ENCODE peak calls at places on chromosomes 6 and 20, in five cellular contexts. L is OCI-LY7; K is ovary; G is body of pancreas; W is naive thymus-derived CD4-positive, alpha-beta T cell. J is an unnamed sample. For H3K9me3, the result is how much of the 10 kb centered on the place peaks cover.

GRCh38 chr6:129102741-129103140 is 219.8 kb downstream of the LAMA2 start:
- DNase-seq in L (no peak), K (peak), G (no peak), W (no peak), J (peak)

GRCh38 chr6:44594471-44594870 is 207.0 kb downstream of the CDC5L start:
- DNase-seq in L (no peak), K (no peak), G (no peak), W (no peak), J (no peak)

GRCh38 chr6:2854394-2854982 is 12.8 kb upstream of the SERPINB1 start:
- DNase-seq in L (no peak), K (no peak), G (no peak), W (no peak), J (no peak)

GRCh38 chr6:108115598-108116058 is 41.1 kb upstream of the OSTM1 start:
- DNase-seq in L (no peak), K (peak), G (peak), W (no peak), J (peak)

GRCh38 chr6:146305098-146305497 is 238.5 kb upstream of the RAB32 start:
- DNase-seq in L (no peak), K (no peak), G (no peak), W (no peak), J (no peak)

GRCh38 chr20:62796699-62797491 is 622 bp downstream of the MRGBP start:
- DNase-seq in L (no peak), K (peak), G (peak), W (no peak), J (peak)

GRCh38 chr20:47139934-47140333 is 216.6 kb downstream of the ZMYND8 start:
- DNase-seq in L (no peak), K (no peak), G (no peak), W (no peak), J (no peak)

GRCh38 chr6:157530126-157530525 is 149.1 kb downstream of the ZDHHC14 start:
- DNase-seq in L (no peak), K (no peak), G (no peak), W (no peak), J (no peak)

GRCh38 chr6:135323202-135323668 is 142.1 kb downstream of the MYB start:
- DNase-seq in L (peak), K (no peak), G (no peak), W (no peak), J (no peak)

GRCh38 chr20:9401381-9401780 is 113.0 kb upstream of the LAMP5 start:
- DNase-seq in L (no peak), K (no peak), G (no peak), W (no peak), J (no peak)

GRCh38 chr6:99434702-99435530 is 9.8 kb upstream of the PNISR start:
- DNase-seq in L (peak), K (no peak), G (no peak), W (peak), J (no peak)

GRCh38 chr20:15475483-15475882 is 1097.8 kb downstream of the KIF16B start:
- DNase-seq in L (no peak), K (no peak), G (no peak), W (no peak), J (peak)
- H3K9me3 ChIP-seq in L (under half), K (under half), G (under half), W (under half), J (under half)

DNA sequence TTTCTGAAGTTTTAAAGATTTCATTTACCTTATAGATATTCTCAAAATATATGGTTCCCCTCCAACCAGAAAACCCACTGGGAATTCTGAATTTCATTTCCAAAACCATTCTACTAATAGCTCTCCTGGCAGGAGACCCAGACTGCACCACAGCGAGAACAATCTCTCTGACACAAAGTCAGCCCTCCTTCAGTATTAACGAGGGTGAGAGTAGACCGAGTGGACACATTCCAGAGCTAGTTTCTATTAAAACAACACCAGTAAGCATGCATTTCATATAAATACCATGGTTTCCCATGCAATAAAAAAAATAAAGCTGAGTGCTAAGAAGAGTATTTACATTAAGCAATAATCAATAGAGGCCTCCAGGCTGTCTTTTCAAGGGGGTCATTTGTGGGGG is 899.6 kb upstream of the SLC35B3 start:
- DNase-seq in L (no peak), K (no peak), G (no peak), W (no peak), J (no peak)
- H3K9me3 ChIP-seq in L (under half), K (under half), G (under half), W (under half), J (under half)

GRCh38 chr6:164169355-164169754 is 754.8 kb downstream of the QKI start:
- DNase-seq in L (no peak), K (no peak), G (no peak), W (no peak), J (no peak)
- H3K9me3 ChIP-seq in L (under half), K (under half), G (under half), W (under half), J (under half)

GRCh38 chr6:30287139-30287538 is 39.6 kb upstream of the TRIM39 start:
- DNase-seq in L (no peak), K (no peak), G (no peak), W (no peak), J (no peak)
- H3K9me3 ChIP-seq in L (under half), K (under half), G (under half), W (under half), J (under half)

GRCh38 chr6:148698671-148699180 is 48.1 kb upstream of the UST start:
- DNase-seq in L (no peak), K (no peak), G (no peak), W (no peak), J (peak)

GRCh38 chr6:148689168-148689567 is 57.7 kb upstream of the UST start:
- DNase-seq in L (no peak), K (no peak), G (no peak), W (no peak), J (no peak)

GRCh38 chr6:148697895-148698440 is 48.9 kb upstream of the UST start:
- DNase-seq in L (no peak), K (no peak), G (no peak), W (no peak), J (peak)

DNA sequence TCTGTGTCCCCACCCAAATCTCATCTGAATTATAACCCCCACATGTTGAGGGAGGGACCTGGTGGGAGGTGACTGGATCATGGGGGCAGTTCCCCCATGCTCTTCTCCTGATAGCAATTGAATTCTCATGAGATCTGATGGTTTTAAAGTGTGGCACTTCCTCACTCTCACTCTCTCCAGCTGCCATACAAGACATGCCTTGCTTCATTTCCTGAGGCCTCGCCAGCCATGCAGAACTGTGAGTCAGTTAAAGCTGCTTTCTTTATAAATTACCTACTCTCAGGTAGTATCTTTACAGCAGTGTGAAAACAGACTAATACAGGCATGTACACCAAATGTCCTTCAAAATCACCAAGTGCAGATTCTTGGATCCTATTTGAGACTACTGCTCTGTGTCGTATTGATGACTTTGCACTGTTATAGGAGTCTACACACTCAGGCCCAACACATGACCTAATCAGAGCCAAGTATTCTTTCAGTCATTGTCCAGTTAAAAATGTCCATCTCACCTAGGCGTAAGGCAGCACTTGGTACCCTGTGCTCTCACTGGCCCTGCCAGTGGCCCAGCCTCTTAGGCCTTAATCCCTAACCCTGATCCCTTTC is 52.8 kb upstream of the UST start:
- DNase-seq in L (peak), K (no peak), G (no peak), W (no peak), J (no peak)
- H3K9me3 ChIP-seq in L (under half), K (under half), G (under half), W (under half), J (under half)

J was measured in right cardiac atrium.